ENCODE peak calls at places on chromosomes 11 and 22, in six cellular contexts. F, W, Y, V, X and K are unnamed samples.
A peak's percentile ranks its signal among the peaks of the same experiment; 100 is the strongest.

GRCh38 chr11:80034801-80035200 is 594.0 kb upstream of the TENM4 start:
- DNase-seq in F (no peak), X (no peak), Y (peak; percentile 25), W (no peak), V (no peak), K (no peak)

GRCh38 chr22:17009640-17010291 is 1.7 kb upstream of the GAB4 start:
- DNase-seq in F (peak; percentile 67), W (peak; percentile 34), Y (no peak), V (no peak), X (no peak), K (no peak)

GRCh38 chr11:86486261-86487030 is 111.8 kb downstream of the CCDC81 start:
- DNase-seq in V (no peak), W (no peak), X (no peak), Y (no peak), F (no peak), K (peak; percentile 82)

GRCh38 chr11:75490221-75491181 is 35.2 kb downstream of the GDPD5 start:
- DNase-seq in F (no peak), V (no peak), X (no peak), W (no peak), Y (peak; percentile 86), K (peak; percentile 76)

GRCh38 chr11:58957922-58958321 is 18.6 kb downstream of the GLYATL1 start:
- DNase-seq in X (no peak), V (no peak), F (no peak), W (no peak), Y (no peak), K (no peak)

GRCh38 chr22:35425971-35426800 is 26.2 kb downstream of the MCM5 start:
- DNase-seq in V (no peak), X (no peak), F (no peak), W (no peak), Y (peak; percentile 75), K (peak; percentile 88)

GRCh38 chr22:31605851-31606585 is 56.0 kb downstream of the PISD start:
- DNase-seq in W (no peak), X (no peak), V (no peak), Y (no peak), F (no peak), K (no peak)

GRCh38 chr11:46845440-46845739 is 690 bp downstream of the CKAP5 start:
- DNase-seq in V (no peak), Y (no peak), F (no peak), X (no peak), W (no peak), K (no peak)

GRCh38 chr11:72295471-72295870 is 51.5 kb upstream of the PHOX2A start:
- DNase-seq in Y (no peak), F (no peak), X (no peak), V (no peak), W (no peak), K (no peak)

GRCh38 chr11:122348658-122349451 is 232.8 kb upstream of the BLID start:
- DNase-seq in W (no peak), F (no peak), V (no peak), X (no peak), Y (no peak), K (no peak)

GRCh38 chr11:5204787-5205186 is 4.3 kb upstream of the OR51V1 start:
- DNase-seq in V (peak; percentile 10), F (peak; percentile 66), Y (peak; percentile 59), X (peak; percentile 68), W (peak; percentile 7), K (no peak)

GRCh38 chr11:9461760-9462134 is 935 bp downstream of the ZNF143 start:
- DNase-seq in F (peak; percentile 75), Y (peak; percentile 7), X (no peak), W (peak; percentile 49), V (peak; percentile 11), K (no peak)

GRCh38 chr11:9020881-9021280 is 17.1 kb upstream of the NRIP3 start:
- DNase-seq in W (no peak), V (no peak), X (no peak), Y (no peak), F (no peak), K (no peak)

GRCh38 chr22:32286290-32286840 is 31.2 kb upstream of the SLC5A4 start:
- DNase-seq in X (no peak), F (no peak), Y (no peak), W (no peak), V (no peak), K (no peak)

GRCh38 chr11:623999-624704 is 603 bp downstream of the CDHR5 start:
- DNase-seq in X (peak; percentile 48), V (no peak), W (no peak), F (no peak), Y (peak; percentile 64), K (peak; percentile 49)

GRCh38 chr22:30628491-30628890 is 7.1 kb upstream of the SLC35E4 start:
- DNase-seq in W (no peak), Y (no peak), F (no peak), X (no peak), V (peak; percentile 80), K (no peak)

GRCh38 chr11:93993747-93994146 is 27.4 kb upstream of the HEPHL1 start:
- DNase-seq in F (no peak), X (no peak), Y (no peak), W (no peak), V (no peak), K (no peak)

GRCh38 chr11:102802341-102802740 is 4.4 kb upstream of the MMP1 start:
- DNase-seq in W (no peak), X (no peak), F (no peak), V (no peak), Y (peak; percentile 91), K (no peak)

GRCh38 chr11:133928628-133929059 is 28.1 kb downstream of the IGSF9B start:
- DNase-seq in Y (peak; percentile 43), F (no peak), X (no peak), V (peak; percentile 81), W (no peak), K (no peak)

GRCh38 chr11:8694137-8694536 is 11.5 kb downstream of the RPL27A start:
- DNase-seq in X (no peak), V (no peak), F (no peak), Y (no peak), W (no peak), K (no peak)

GRCh38 chr22:36991220-36991619 is 28.0 kb downstream of the TST start:
- DNase-seq in X (no peak), W (no peak), V (no peak), F (no peak), Y (no peak), K (no peak)

GRCh38 chr11:30451167-30451566 is 128.3 kb downstream of the ARL14EP start:
- DNase-seq in F (no peak), V (no peak), W (no peak), X (no peak), Y (no peak), K (no peak)
- H3K4me2 ChIP-seq in F (no peak overlapping the region), V (no peak overlapping the region), W (no peak overlapping the region), X (no peak overlapping the region), Y (no peak overlapping the region), K (no peak overlapping the region)

GRCh38 chr11:118212781-118213565 is 11.8 kb downstream of the JAML start:
- DNase-seq in Y (no peak), F (no peak), W (no peak), V (no peak), X (no peak), K (no peak)

GRCh38 chr11:118209037-118209436 is 15.8 kb downstream of the JAML start:
- DNase-seq in W (no peak), F (no peak), Y (no peak), X (no peak), V (no peak), K (no peak)

GRCh38 chr11:118210323-118210722 is 14.5 kb downstream of the JAML start:
- DNase-seq in Y (no peak), F (no peak), W (no peak), X (no peak), V (no peak), K (no peak)

GRCh38 chr11:118212131-118212725 is 12.6 kb downstream of the JAML start:
- DNase-seq in F (peak; percentile 62), W (no peak), X (no peak), Y (no peak), V (no peak), K (no peak)

DNA sequence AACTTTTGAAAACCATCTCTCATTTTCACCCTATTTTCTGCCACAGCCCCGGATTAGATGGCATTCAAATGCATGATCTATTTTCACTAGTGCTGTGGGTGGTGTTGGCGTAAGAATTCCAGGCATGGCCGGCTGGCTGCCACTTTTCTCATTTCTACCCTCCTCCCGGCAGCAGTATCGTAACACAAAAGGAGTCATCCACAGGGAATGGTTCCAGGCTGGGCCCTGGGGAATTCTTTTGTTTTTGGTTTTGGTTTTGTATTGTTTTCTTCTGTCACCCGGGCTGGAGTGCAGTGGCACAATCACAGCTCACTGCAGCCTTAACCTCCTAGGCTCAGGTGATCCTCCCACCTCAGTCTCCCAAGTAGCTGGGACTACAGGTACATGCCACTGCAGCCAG is 13.8 kb downstream of the JAML start:
- DNase-seq in W (no peak), Y (no peak), F (no peak), V (no peak), X (no peak), K (no peak)
- H3K27ac ChIP-seq in W (no peak overlapping the region), Y (no peak overlapping the region), F (peak overlapping the region; percentile 99), V (no peak overlapping the region), X (no peak overlapping the region), K (no peak overlapping the region)

DNA sequence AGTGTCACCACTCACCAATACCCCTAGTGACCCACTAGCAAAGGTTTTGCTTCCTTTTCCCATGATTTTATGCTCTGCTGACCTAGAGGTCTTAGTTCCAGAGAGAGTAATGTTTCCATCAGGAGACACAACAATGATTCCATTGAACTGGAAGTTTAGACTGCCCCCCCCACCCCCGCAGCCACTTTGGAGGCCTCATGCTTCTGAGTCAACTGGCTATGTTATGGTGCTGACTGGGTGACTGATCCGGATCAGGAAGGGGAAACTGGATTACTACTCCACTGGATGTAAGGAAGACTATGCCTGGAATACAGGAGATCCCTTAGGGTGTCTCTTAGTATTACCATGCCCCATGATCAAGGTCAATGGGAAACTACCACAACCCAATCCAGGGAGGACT is 633.6 kb downstream of the OPCML start:
- DNase-seq in W (no peak), F (no peak), Y (no peak), X (no peak), V (no peak), K (no peak)
- H3K9me2 ChIP-seq in W (no peaks in the 10 kb centered on the region), F (no peaks in the 10 kb centered on the region), Y (no peaks in the 10 kb centered on the region), X (no peaks in the 10 kb centered on the region), V (no peaks in the 10 kb centered on the region), K (no peaks in the 10 kb centered on the region)

GRCh38 chr22:27850000-27850465 is 48.5 kb upstream of the MN1 start:
- DNase-seq in W (no peak), Y (no peak), F (no peak), X (no peak), V (no peak), K (no peak)

GRCh38 chr22:27857441-27857840 is 55.9 kb upstream of the MN1 start:
- DNase-seq in W (no peak), V (no peak), Y (no peak), X (no peak), F (no peak), K (no peak)

GRCh38 chr22:27848005-27848404 is 46.4 kb upstream of the MN1 start:
- DNase-seq in V (no peak), X (no peak), Y (no peak), F (no peak), W (no peak), K (no peak)

GRCh38 chr22:27851974-27852713 is 50.6 kb upstream of the MN1 start:
- DNase-seq in Y (no peak), V (peak; percentile 74), F (no peak), X (no peak), W (no peak), K (no peak)

DNA sequence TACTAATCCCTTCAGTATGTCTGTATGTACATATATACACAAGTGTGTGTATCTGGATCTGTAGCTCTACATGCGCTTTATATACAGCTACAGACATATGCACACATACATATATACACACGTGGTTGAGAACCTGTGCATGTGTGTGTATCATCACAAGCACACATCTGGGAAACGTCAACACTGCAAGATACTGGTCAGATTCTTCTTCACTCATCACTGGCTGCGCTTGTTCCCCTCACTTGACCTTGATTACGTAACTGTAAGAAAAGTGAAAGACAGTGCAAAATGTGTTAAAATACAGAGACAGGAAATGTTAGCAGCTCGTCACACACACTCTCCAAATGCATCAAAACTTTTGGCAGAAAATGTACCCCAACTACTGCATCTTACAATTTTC is 51.8 kb upstream of the MN1 start:
- DNase-seq in F (no peak), X (no peak), W (no peak), V (no peak), Y (no peak), K (no peak)
- H3K4me2 ChIP-seq in F (no peak overlapping the region), X (no peak overlapping the region), W (no peak overlapping the region), V (no peak overlapping the region), Y (no peak overlapping the region), K (no peak overlapping the region)